ENCODE peak calls at places on chromosomes 3 and 15, in seven cellular contexts. One of them, this sample, is unnamed.
A peak's percentile ranks its signal among the peaks of the same experiment; 100 is the strongest.

GRCh38 chr15:70098170-70098460 is 398 bp upstream of the TLE3 start:
- DNase-seq in neural progenitor cell: no peak
- DNase-seq in progenitor cell of endocrine pancreas: no peak
- DNase-seq in cardiac muscle cell: no peak
- DNase-seq in cardiac fibroblast: no peak
- DNase-seq in Peyer's patch: no peak
- DNase-seq in AG10803: no peak
- DNase-seq in this sample: no peak

GRCh38 chr15:68667800-68668625 is 89.2 kb downstream of the CORO2B start:
- DNase-seq in neural progenitor cell: no peak
- DNase-seq in progenitor cell of endocrine pancreas: no peak
- DNase-seq in cardiac muscle cell: no peak
- DNase-seq in cardiac fibroblast: no peak
- DNase-seq in Peyer's patch: no peak
- DNase-seq in AG10803: no peak
- DNase-seq in this sample: no peak

GRCh38 chr3:16391936-16392536 is 121.5 kb downstream of the RFTN1 start:
- DNase-seq in neural progenitor cell: no peak
- DNase-seq in progenitor cell of endocrine pancreas: no peak
- DNase-seq in cardiac muscle cell: no peak
- DNase-seq in cardiac fibroblast: no peak
- DNase-seq in Peyer's patch: no peak
- DNase-seq in AG10803: peak; percentile 41
- DNase-seq in this sample: no peak

GRCh38 chr3:78139166-78139565 is 1099.3 kb downstream of the ROBO2 start:
- DNase-seq in neural progenitor cell: no peak
- DNase-seq in progenitor cell of endocrine pancreas: no peak
- DNase-seq in cardiac muscle cell: no peak
- DNase-seq in cardiac fibroblast: peak; percentile 61
- DNase-seq in Peyer's patch: no peak
- DNase-seq in AG10803: peak; percentile 1
- DNase-seq in this sample: peak; percentile 48

GRCh38 chr3:74651239-74651638 is 36.8 kb upstream of the CNTN3 start:
- DNase-seq in neural progenitor cell: no peak
- DNase-seq in progenitor cell of endocrine pancreas: no peak
- DNase-seq in cardiac muscle cell: no peak
- DNase-seq in cardiac fibroblast: peak; percentile 38
- DNase-seq in Peyer's patch: no peak
- DNase-seq in AG10803: peak; percentile 53
- DNase-seq in this sample: peak; percentile 75

GRCh38 chr3:192570757-192571156 is 156.6 kb downstream of the FGF12 start:
- DNase-seq in neural progenitor cell: no peak
- DNase-seq in progenitor cell of endocrine pancreas: no peak
- DNase-seq in cardiac muscle cell: no peak
- DNase-seq in cardiac fibroblast: peak; percentile 13
- DNase-seq in Peyer's patch: no peak
- DNase-seq in AG10803: no peak
- DNase-seq in this sample: peak; percentile 37

GRCh38 chr3:14510838-14511622 is 29.1 kb downstream of the GRIP2 start:
- DNase-seq in neural progenitor cell: no peak
- DNase-seq in progenitor cell of endocrine pancreas: no peak
- DNase-seq in cardiac muscle cell: no peak
- DNase-seq in cardiac fibroblast: no peak
- DNase-seq in Peyer's patch: no peak
- DNase-seq in AG10803: no peak
- DNase-seq in this sample: no peak

GRCh38 chr3:187920871-187921270 is 175.6 kb upstream of the BCL6 start:
- DNase-seq in neural progenitor cell: no peak
- DNase-seq in progenitor cell of endocrine pancreas: no peak
- DNase-seq in cardiac muscle cell: no peak
- DNase-seq in cardiac fibroblast: peak; percentile 18
- DNase-seq in Peyer's patch: no peak
- DNase-seq in AG10803: peak; percentile 87
- DNase-seq in this sample: peak; percentile 56

GRCh38 chr15:98884894-98885293 is 122.7 kb downstream of the PGPEP1L start:
- DNase-seq in neural progenitor cell: no peak
- DNase-seq in progenitor cell of endocrine pancreas: no peak
- DNase-seq in cardiac muscle cell: no peak
- DNase-seq in cardiac fibroblast: no peak
- DNase-seq in Peyer's patch: no peak
- DNase-seq in AG10803: no peak
- DNase-seq in this sample: no peak

GRCh38 chr15:85063522-85063921 is 81.9 kb downstream of the PDE8A start:
- DNase-seq in neural progenitor cell: no peak
- DNase-seq in progenitor cell of endocrine pancreas: no peak
- DNase-seq in cardiac muscle cell: no peak
- DNase-seq in cardiac fibroblast: no peak
- DNase-seq in Peyer's patch: no peak
- DNase-seq in AG10803: no peak
- DNase-seq in this sample: no peak

GRCh38 chr3:172461530-172462138 is 13.4 kb upstream of the GHSR start:
- DNase-seq in neural progenitor cell: peak; percentile 42
- DNase-seq in progenitor cell of endocrine pancreas: no peak
- DNase-seq in cardiac muscle cell: peak; percentile 37
- DNase-seq in cardiac fibroblast: peak; percentile 46
- DNase-seq in Peyer's patch: no peak
- DNase-seq in AG10803: peak; percentile 16
- DNase-seq in this sample: peak; percentile 42

GRCh38 chr15:90071220-90071807 is 31.0 kb downstream of the IDH2 start:
- DNase-seq in neural progenitor cell: peak; percentile 74
- DNase-seq in progenitor cell of endocrine pancreas: peak; percentile 36
- DNase-seq in cardiac muscle cell: peak; percentile 85
- DNase-seq in cardiac fibroblast: peak; percentile 91
- DNase-seq in Peyer's patch: peak; percentile 74
- DNase-seq in AG10803: peak; percentile 83
- DNase-seq in this sample: peak; percentile 83

GRCh38 chr15:78995921-78996780 is 51.3 kb upstream of the CTSH start:
- DNase-seq in neural progenitor cell: no peak
- DNase-seq in progenitor cell of endocrine pancreas: no peak
- DNase-seq in cardiac muscle cell: no peak
- DNase-seq in cardiac fibroblast: no peak
- DNase-seq in Peyer's patch: no peak
- DNase-seq in AG10803: no peak
- DNase-seq in this sample: no peak

GRCh38 chr3:99429501-99429900 is 208.9 kb upstream of the COL8A1 start:
- DNase-seq in neural progenitor cell: no peak
- DNase-seq in progenitor cell of endocrine pancreas: no peak
- DNase-seq in cardiac muscle cell: no peak
- DNase-seq in cardiac fibroblast: no peak
- DNase-seq in Peyer's patch: no peak
- DNase-seq in AG10803: peak; percentile 69
- DNase-seq in this sample: peak; percentile 14

GRCh38 chr3:172298247-172298646 is 150.0 kb downstream of the GHSR start:
- DNase-seq in neural progenitor cell: no peak
- DNase-seq in progenitor cell of endocrine pancreas: no peak
- DNase-seq in cardiac muscle cell: no peak
- DNase-seq in cardiac fibroblast: no peak
- DNase-seq in Peyer's patch: no peak
- DNase-seq in AG10803: no peak
- DNase-seq in this sample: no peak

GRCh38 chr15:52023169-52023922 is 4.3 kb downstream of the MAPK6 start:
- DNase-seq in neural progenitor cell: no peak
- DNase-seq in progenitor cell of endocrine pancreas: no peak
- DNase-seq in cardiac muscle cell: no peak
- DNase-seq in cardiac fibroblast: no peak
- DNase-seq in Peyer's patch: no peak
- DNase-seq in AG10803: no peak
- DNase-seq in this sample: no peak

GRCh38 chr15:52183562-52184173 is 7.5 kb downstream of the GNB5 start:
- DNase-seq in neural progenitor cell: peak; percentile 63
- DNase-seq in progenitor cell of endocrine pancreas: peak; percentile 25
- DNase-seq in cardiac muscle cell: peak; percentile 61
- DNase-seq in cardiac fibroblast: peak; percentile 54
- DNase-seq in Peyer's patch: no peak
- DNase-seq in AG10803: peak; percentile 36
- DNase-seq in this sample: peak; percentile 48

GRCh38 chr3:133915685-133916639 is 20.3 kb upstream of the RAB6B start:
- DNase-seq in neural progenitor cell: no peak
- DNase-seq in progenitor cell of endocrine pancreas: no peak
- DNase-seq in cardiac muscle cell: no peak
- DNase-seq in cardiac fibroblast: peak; percentile 28
- DNase-seq in Peyer's patch: no peak
- DNase-seq in AG10803: no peak
- DNase-seq in this sample: no peak

GRCh38 chr3:131549340-131549739 is 46.6 kb upstream of the MRPL3 start:
- DNase-seq in neural progenitor cell: no peak
- DNase-seq in progenitor cell of endocrine pancreas: no peak
- DNase-seq in cardiac muscle cell: no peak
- DNase-seq in cardiac fibroblast: no peak
- DNase-seq in Peyer's patch: no peak
- DNase-seq in AG10803: no peak
- DNase-seq in this sample: peak; percentile 26

GRCh38 chr3:179088306-179088705 is 16.7 kb upstream of the ZMAT3 start:
- DNase-seq in neural progenitor cell: no peak
- DNase-seq in progenitor cell of endocrine pancreas: no peak
- DNase-seq in cardiac muscle cell: no peak
- DNase-seq in cardiac fibroblast: no peak
- DNase-seq in Peyer's patch: no peak
- DNase-seq in AG10803: no peak
- DNase-seq in this sample: peak; percentile 30

GRCh38 chr3:134471521-134472193 is 14.1 kb downstream of the ANAPC13 start:
- DNase-seq in neural progenitor cell: no peak
- DNase-seq in progenitor cell of endocrine pancreas: no peak
- DNase-seq in cardiac muscle cell: no peak
- DNase-seq in cardiac fibroblast: peak; percentile 76
- DNase-seq in Peyer's patch: no peak
- DNase-seq in AG10803: peak; percentile 49
- DNase-seq in this sample: peak; percentile 89

GRCh38 chr3:44712455-44713075 is at the start of gene ZNF502:
- DNase-seq in neural progenitor cell: peak; percentile 82
- DNase-seq in progenitor cell of endocrine pancreas: no peak
- DNase-seq in cardiac muscle cell: peak; percentile 78
- DNase-seq in cardiac fibroblast: peak; percentile 93
- DNase-seq in Peyer's patch: peak; percentile 88
- DNase-seq in AG10803: peak; percentile 90
- DNase-seq in this sample: peak; percentile 89

GRCh38 chr3:71399478-71399877 is 184.1 kb downstream of the FOXP1 start:
- DNase-seq in neural progenitor cell: no peak
- DNase-seq in progenitor cell of endocrine pancreas: no peak
- DNase-seq in cardiac muscle cell: no peak
- DNase-seq in cardiac fibroblast: no peak
- DNase-seq in Peyer's patch: no peak
- DNase-seq in AG10803: no peak
- DNase-seq in this sample: no peak

GRCh38 chr3:119620899-119621298 is 23.2 kb downstream of the PLA1A start:
- DNase-seq in neural progenitor cell: no peak
- DNase-seq in progenitor cell of endocrine pancreas: no peak
- DNase-seq in cardiac muscle cell: no peak
- DNase-seq in cardiac fibroblast: no peak
- DNase-seq in Peyer's patch: no peak
- DNase-seq in AG10803: no peak
- DNase-seq in this sample: no peak

GRCh38 chr3:128786434-128787020 is 60.5 kb downstream of the RAB7A start:
- DNase-seq in neural progenitor cell: no peak
- DNase-seq in progenitor cell of endocrine pancreas: no peak
- DNase-seq in cardiac muscle cell: no peak
- DNase-seq in cardiac fibroblast: peak; percentile 42
- DNase-seq in Peyer's patch: no peak
- DNase-seq in AG10803: peak; percentile 53
- DNase-seq in this sample: peak; percentile 29
- TF ChIP-seq CTCF in neural progenitor cell: no peak
- TF ChIP-seq CTCF in progenitor cell of endocrine pancreas: no peak
- TF ChIP-seq CTCF in cardiac muscle cell: no peak
- TF ChIP-seq CTCF in cardiac fibroblast: no peak
- TF ChIP-seq CTCF in Peyer's patch: no peak
- TF ChIP-seq CTCF in AG10803: no peak
- TF ChIP-seq CTCF in this sample: no peak

GRCh38 chr3:121152573-121152972 is 244.6 kb downstream of the STXBP5L start:
- DNase-seq in neural progenitor cell: peak; percentile 34
- DNase-seq in progenitor cell of endocrine pancreas: no peak
- DNase-seq in cardiac muscle cell: no peak
- DNase-seq in cardiac fibroblast: peak; percentile 24
- DNase-seq in Peyer's patch: no peak
- DNase-seq in AG10803: no peak
- DNase-seq in this sample: peak; percentile 3
- TF ChIP-seq CTCF in neural progenitor cell: peak; percentile 47
- TF ChIP-seq CTCF in progenitor cell of endocrine pancreas: peak; percentile 40
- TF ChIP-seq CTCF in cardiac muscle cell: peak; percentile 19
- TF ChIP-seq CTCF in cardiac fibroblast: no peak
- TF ChIP-seq CTCF in Peyer's patch: no peak
- TF ChIP-seq CTCF in AG10803: no peak
- TF ChIP-seq CTCF in this sample: no peak

DNA sequence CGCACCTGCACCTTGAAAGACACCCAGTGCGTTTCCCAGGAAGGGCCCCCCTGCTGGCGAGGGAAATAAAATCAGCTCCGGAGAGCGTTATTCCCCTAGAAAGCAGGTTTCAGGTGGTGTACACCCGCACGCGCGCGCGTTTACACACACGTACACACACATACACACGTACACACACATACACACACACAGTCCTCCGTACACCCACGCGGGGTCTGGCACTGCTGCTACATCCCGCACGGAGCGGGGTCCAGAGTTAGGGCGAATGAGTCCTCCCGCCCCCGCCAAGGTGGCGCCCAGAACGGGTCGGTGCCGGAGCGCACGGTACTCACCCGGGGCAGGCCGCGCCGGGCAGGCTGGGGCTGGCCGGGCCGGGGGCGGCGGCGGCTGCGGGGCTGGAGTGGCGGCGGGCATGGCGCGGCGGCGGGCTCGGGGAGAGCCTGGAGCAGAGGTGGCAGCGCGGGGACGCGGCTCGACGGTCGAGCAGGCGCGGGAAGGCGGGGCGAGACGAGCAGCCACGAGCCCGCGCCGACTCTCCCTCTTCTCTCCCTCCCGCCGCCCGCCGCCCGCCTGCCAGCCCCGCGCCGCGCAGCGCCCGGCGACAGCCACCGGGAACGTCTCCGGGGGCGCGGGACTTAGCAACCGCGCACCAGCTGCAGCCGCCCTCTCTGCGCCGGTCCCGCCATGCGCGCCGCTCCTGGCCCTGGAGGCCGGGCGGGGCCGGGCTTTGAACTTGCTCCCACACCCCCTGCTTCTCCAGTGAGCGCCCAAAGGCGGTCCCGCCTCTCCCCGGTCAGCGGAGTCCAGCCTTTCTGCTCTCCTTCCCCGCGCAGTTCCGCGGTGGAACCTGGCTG is at the start of gene DCLK3:
- DNase-seq in neural progenitor cell: peak; percentile 80
- DNase-seq in progenitor cell of endocrine pancreas: peak; percentile 24
- DNase-seq in cardiac muscle cell: peak; percentile 67
- DNase-seq in cardiac fibroblast: no peak
- DNase-seq in Peyer's patch: no peak
- DNase-seq in AG10803: no peak
- DNase-seq in this sample: no peak
- TF ChIP-seq CTCF in neural progenitor cell: peak; percentile 23
- TF ChIP-seq CTCF in progenitor cell of endocrine pancreas: peak; percentile 50
- TF ChIP-seq CTCF in cardiac muscle cell: no peak
- TF ChIP-seq CTCF in cardiac fibroblast: no peak
- TF ChIP-seq CTCF in Peyer's patch: no peak
- TF ChIP-seq CTCF in AG10803: no peak
- TF ChIP-seq CTCF in this sample: no peak

DNA sequence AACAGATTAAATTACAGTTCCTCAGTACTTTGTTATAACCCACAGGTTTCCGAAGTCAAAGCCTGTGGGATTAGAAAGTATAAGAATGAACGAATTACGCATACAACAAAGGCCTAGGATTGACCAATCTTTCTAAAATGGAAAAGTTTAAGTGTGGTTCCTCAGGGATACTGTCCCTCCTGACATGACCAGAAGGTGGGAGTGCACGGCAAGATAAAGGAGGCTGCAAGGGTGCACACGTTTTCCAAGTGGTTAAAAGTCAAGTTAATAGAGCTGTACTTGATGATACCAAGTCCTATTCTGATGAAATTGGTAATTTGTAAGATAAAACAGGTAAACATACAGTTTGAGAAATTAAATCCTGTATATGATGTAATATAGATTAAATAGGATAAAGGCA is 96.2 kb downstream of the ALDH1A2 start:
- DNase-seq in neural progenitor cell: peak; percentile 27
- DNase-seq in progenitor cell of endocrine pancreas: no peak
- DNase-seq in cardiac muscle cell: peak; percentile 7
- DNase-seq in cardiac fibroblast: peak; percentile 42
- DNase-seq in Peyer's patch: no peak
- DNase-seq in AG10803: no peak
- DNase-seq in this sample: peak; percentile 53
- TF ChIP-seq CTCF in neural progenitor cell: peak; percentile 49
- TF ChIP-seq CTCF in progenitor cell of endocrine pancreas: peak; percentile 35
- TF ChIP-seq CTCF in cardiac muscle cell: peak; percentile 25
- TF ChIP-seq CTCF in cardiac fibroblast: peak; percentile 43
- TF ChIP-seq CTCF in Peyer's patch: peak; percentile 14
- TF ChIP-seq CTCF in AG10803: peak; percentile 27
- TF ChIP-seq CTCF in this sample: peak; percentile 47